ENCODE peak calls at places on chromosome 19, in seven cellular contexts. Q, C, O, R, N, U and F are unnamed samples.

GRCh38 chr19:6687117-6687516 is 17.2 kb upstream of the TNFSF14 start:
- DNase-seq in N (no peak), C (no peak), U (no peak), R (no peak), Q (no peak), O (no peak), F (no peak)

GRCh38 chr19:33133438-33134031 is 1.6 kb downstream of the WDR88 start:
- DNase-seq in C (peak), U (no peak), N (no peak), R (no peak), Q (no peak), O (peak), F (no peak)

GRCh38 chr19:18645035-18645511 is 8.2 kb downstream of the KLHL26 start:
- DNase-seq in C (no peak), Q (no peak), U (no peak), R (no peak), N (peak), O (no peak), F (no peak)

GRCh38 chr19:23318143-23318542 is 67.9 kb upstream of the ZNF724 start:
- DNase-seq in R (no peak), C (no peak), N (no peak), U (no peak), Q (no peak), O (no peak), F (no peak)

GRCh38 chr19:56111601-56112312 is 9.3 kb downstream of the ZNF787 start:
- DNase-seq in Q (peak), U (no peak), C (no peak), R (peak), N (no peak), O (no peak), F (no peak)

GRCh38 chr19:18478545-18479311 is 40.8 kb upstream of the ISYNA1 start:
- DNase-seq in N (peak), R (peak), Q (peak), O (peak), C (peak), U (peak), F (peak)

GRCh38 chr19:37845932-37846331 is 60.5 kb downstream of the WDR87 start:
- DNase-seq in C (no peak), O (no peak), U (no peak), N (peak), Q (no peak), R (no peak), F (peak)

GRCh38 chr19:55643733-55644116 is 276 bp downstream of the ZNF581 start:
- DNase-seq in O (no peak), U (no peak), C (no peak), N (no peak), R (no peak), Q (no peak), F (no peak)

GRCh38 chr19:34248941-34249340 is 5.4 kb upstream of the GARRE1 start:
- DNase-seq in O (no peak), N (no peak), Q (no peak), C (no peak), U (no peak), R (no peak), F (no peak)

GRCh38 chr19:6214881-6215541 is 64.8 kb downstream of the MLLT1 start:
- DNase-seq in C (no peak), Q (no peak), O (no peak), R (no peak), U (no peak), N (no peak), F (no peak)

GRCh38 chr19:48991823-48992570 is 1.1 kb downstream of the GYS1 start:
- DNase-seq in U (peak), C (peak), Q (no peak), R (peak), N (peak), O (no peak), F (no peak)

GRCh38 chr19:4534836-4535658 is at the start of gene PLIN5:
- DNase-seq in O (peak), N (peak), C (no peak), Q (no peak), R (peak), U (no peak), F (no peak)

GRCh38 chr19:28500982-28501633 is 711.8 kb downstream of the UQCRFS1 start:
- DNase-seq in C (no peak), N (no peak), U (no peak), R (no peak), O (no peak), Q (no peak), F (no peak)

GRCh38 chr19:38538793-38539528 is 78.8 kb downstream of the MAP4K1 start:
- DNase-seq in N (peak), O (no peak), U (no peak), R (no peak), Q (no peak), C (no peak), F (no peak)

GRCh38 chr19:871446-872265 is 12.2 kb downstream of the CFD start:
- DNase-seq in Q (no peak), O (no peak), N (peak), R (no peak), C (no peak), U (no peak), F (no peak)

GRCh38 chr19:49437231-49437630 is 4.1 kb downstream of the SLC17A7 start:
- DNase-seq in C (no peak), U (no peak), O (no peak), R (no peak), Q (no peak), N (no peak), F (no peak)

GRCh38 chr19:50358483-50359431 is 6.7 kb downstream of the NAPSA start:
- DNase-seq in O (no peak), N (peak), Q (no peak), U (no peak), C (peak), R (peak), F (no peak)

GRCh38 chr19:29714953-29715694 is at the start of gene C19orf12:
- DNase-seq in C (peak), R (peak), Q (no peak), O (no peak), N (peak), U (no peak), F (no peak)

GRCh38 chr19:11138659-11139526 is 16.7 kb downstream of the SPC24 start:
- DNase-seq in U (peak), N (peak), O (no peak), Q (peak), C (peak), R (peak), F (peak)

GRCh38 chr19:56076413-56076998 is 44.6 kb downstream of the ZNF787 start:
- DNase-seq in C (peak), R (peak), Q (no peak), O (peak), N (peak), U (peak), F (peak)

GRCh38 chr19:51531349-51532315 is at the start of gene SIGLEC6:
- DNase-seq in N (no peak), R (peak), U (no peak), Q (no peak), O (no peak), C (no peak), F (no peak)

GRCh38 chr19:2695288-2695866 is 7.1 kb downstream of the GNG7 start:
- DNase-seq in R (no peak), Q (no peak), U (no peak), N (no peak), C (no peak), O (no peak), F (no peak)

GRCh38 chr19:31296741-31297390 is 52.4 kb downstream of the TSHZ3 start:
- DNase-seq in Q (no peak), C (no peak), R (no peak), N (no peak), U (no peak), O (no peak), F (no peak)

GRCh38 chr19:50263176-50263575 is 59.8 kb downstream of the MYH14 start:
- DNase-seq in U (no peak), R (no peak), C (no peak), Q (no peak), N (no peak), O (no peak), F (no peak)

GRCh38 chr19:29384676-29385075 is 141.1 kb upstream of the VSTM2B start:
- DNase-seq in O (no peak), C (no peak), N (no peak), U (no peak), R (no peak), Q (peak), F (no peak)

GRCh38 chr19:40443131-40443929 is 805 bp downstream of the SERTAD3 start:
- DNase-seq in O (peak), U (peak), N (peak), Q (peak), R (peak), C (peak), F (peak)

GRCh38 chr19:48351341-48351752 is 12.4 kb downstream of the TMEM143 start:
- DNase-seq in O (no peak), Q (no peak), R (peak), N (peak), U (no peak), C (peak), F (no peak)

GRCh38 chr19:1333789-1334188 is 48.1 kb downstream of the EFNA2 start:
- DNase-seq in O (no peak), U (no peak), C (no peak), R (no peak), Q (no peak), N (peak), F (no peak)

GRCh38 chr19:37098570-37098969 is 20.3 kb downstream of the ZNF420 start:
- DNase-seq in U (no peak), O (no peak), C (no peak), N (no peak), R (no peak), Q (no peak), F (no peak)

GRCh38 chr19:661427-662196 is 1.4 kb downstream of the RNF126 start:
- DNase-seq in R (peak), N (no peak), U (no peak), O (no peak), C (no peak), Q (no peak), F (no peak)

GRCh38 chr19:29260477-29261317 is 47.7 kb upstream of the UQCRFS1 start:
- DNase-seq in N (no peak), C (peak), U (no peak), O (no peak), R (no peak), Q (no peak), F (no peak)

GRCh38 chr19:41977916-41978315 is 16.1 kb downstream of the ATP1A3 start:
- DNase-seq in N (no peak), U (no peak), Q (no peak), O (no peak), C (no peak), R (no peak), F (no peak)

GRCh38 chr19:49869484-49870308 is 2.3 kb upstream of the PNKP start:
- DNase-seq in Q (peak), O (peak), C (peak), U (peak), R (peak), N (peak), F (peak)

GRCh38 chr19:35015576-35016351 is 14.5 kb upstream of the SCN1B start:
- DNase-seq in N (peak), U (no peak), Q (no peak), O (no peak), R (no peak), C (peak), F (no peak)

DNA sequence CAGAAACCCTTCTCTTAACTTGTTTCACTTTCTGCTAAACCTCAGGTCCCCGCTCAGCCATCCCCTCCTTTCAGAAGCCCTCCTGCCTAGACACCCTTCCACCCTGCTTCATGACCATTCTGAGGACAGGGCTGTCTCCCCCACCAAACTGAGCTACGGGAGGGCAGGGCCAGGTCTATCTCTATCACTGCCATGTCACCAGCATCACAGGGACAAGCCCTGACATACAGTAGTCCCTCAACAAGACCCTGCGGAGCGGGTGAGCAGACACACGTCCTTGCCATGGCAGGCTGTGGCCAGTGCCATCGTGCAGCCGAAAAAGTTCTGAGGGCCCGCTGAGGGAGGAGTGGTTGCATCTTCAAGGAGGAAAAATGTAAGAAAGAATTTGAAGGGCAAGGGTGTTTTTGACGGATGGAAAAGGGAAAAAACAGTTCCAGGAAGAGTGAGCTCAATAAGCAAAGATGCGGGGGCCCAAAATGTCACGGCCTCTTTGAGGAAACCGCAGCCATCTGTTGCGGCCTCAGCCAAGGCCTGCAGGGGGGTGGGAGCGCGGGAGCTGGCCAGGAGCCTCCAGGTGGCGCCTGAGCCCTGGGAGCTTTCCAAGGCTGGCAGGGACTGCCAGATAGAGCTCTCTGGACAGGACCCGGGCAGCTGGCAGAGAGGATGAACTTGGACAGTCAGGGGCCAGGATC is 8.1 kb downstream of the PTGIR start:
- DNase-seq in C (peak), O (peak), U (no peak), Q (no peak), N (peak), R (peak), F (no peak)
- TF ChIP-seq CTCF in C (peak), O (peak), U (peak), Q (no peak), N (peak), R (peak), F (peak)

DNA sequence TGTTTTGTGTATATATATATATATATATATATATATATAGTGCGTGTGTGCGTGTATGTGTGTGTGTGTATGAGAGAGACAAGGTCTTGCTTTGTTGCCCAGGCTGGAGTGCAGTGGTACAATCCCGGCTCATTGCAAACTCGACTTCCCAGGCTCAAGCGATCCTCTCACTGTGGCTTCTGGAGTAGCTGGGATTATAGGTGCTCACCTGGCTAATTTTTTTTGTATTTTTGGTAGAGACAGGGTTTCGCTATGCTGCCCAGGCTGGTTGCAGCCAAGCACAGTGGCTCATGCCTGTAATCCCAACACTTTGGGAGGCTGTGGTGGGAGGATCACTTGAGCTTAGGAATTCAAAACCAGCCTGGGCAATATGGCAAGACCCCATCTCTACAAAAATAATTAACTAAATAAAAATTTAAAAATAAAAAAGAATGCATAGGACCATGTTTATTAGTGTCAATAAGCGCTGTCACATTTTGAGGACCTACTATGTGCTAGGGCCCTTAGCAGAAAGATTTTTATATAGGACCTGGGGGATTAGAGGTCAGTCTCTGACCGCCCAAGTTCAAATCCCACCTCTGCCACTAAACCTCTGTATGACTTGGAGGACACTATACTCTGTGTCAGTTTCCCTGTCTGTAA is 1.8 kb downstream of the PVR start:
- DNase-seq in O (no peak), N (no peak), U (no peak), C (no peak), Q (no peak), R (no peak), F (no peak)
- H3K4me3 ChIP-seq in O (peak), N (peak), U (no peak), C (peak), Q (no peak), R (no peak), F (peak)

GRCh38 chr19:13905634-13906524 is at the start of the genes BRME1 and CC2D1A:
- DNase-seq in N (peak), O (no peak), Q (peak), R (peak), U (peak), C (peak), F (no peak)

GRCh38 chr19:13906525-13906904 is 514 bp downstream of the CC2D1A start:
- DNase-seq in Q (no peak), R (peak), O (no peak), U (no peak), C (peak), N (no peak), F (no peak)

GRCh38 chr19:13899393-13899792 is 6.5 kb downstream of the BRME1 start:
- DNase-seq in O (no peak), R (peak), C (no peak), Q (no peak), N (no peak), U (no peak), F (no peak)

GRCh38 chr19:13899912-13900584 is 5.9 kb downstream of the BRME1 start:
- DNase-seq in N (peak), U (no peak), Q (no peak), C (peak), O (no peak), R (no peak), F (no peak)

DNA sequence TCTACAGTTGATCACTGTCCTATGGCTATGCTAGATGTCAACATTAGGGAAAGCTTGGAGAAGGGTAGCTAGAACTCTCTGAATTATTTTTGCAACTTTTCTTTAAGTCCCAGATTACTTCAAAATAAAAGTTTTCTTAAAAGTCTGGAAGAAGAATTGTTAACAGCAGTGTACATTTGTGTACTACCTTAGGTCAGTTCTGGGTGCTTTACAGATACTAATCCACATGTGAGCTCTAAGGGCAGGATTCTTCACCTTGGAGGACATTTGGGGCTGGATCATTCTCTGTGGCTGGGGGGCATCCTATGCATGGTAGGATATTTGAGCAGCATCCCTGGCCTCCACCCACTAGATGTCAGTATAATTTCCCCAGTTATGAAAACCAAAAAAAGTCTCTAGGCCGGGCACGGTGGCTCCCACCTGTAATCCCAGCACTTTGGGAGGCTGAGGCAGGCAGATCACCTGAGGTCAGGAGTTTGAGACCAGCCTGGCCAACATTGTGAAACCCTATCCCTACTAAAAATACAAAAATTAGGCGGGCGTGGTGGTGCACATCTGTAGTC is 2.8 kb downstream of the BRME1 start:
- DNase-seq in N (no peak), O (no peak), C (no peak), R (no peak), U (no peak), Q (no peak), F (no peak)
- TF ChIP-seq CTCF in N (peak), O (peak), C (peak), R (no peak), U (peak), Q (no peak), F (peak)

GRCh38 chr19:13782537-13782936 is 8.3 kb downstream of the C19orf53 start:
- DNase-seq in R (no peak), O (no peak), N (peak), C (no peak), Q (no peak), U (no peak), F (no peak)
- H3K4me3 ChIP-seq in R (no peak), O (no peak), N (no peak), C (no peak), Q (no peak), U (no peak), F (no peak)

GRCh38 chr19:47225746-47226425 is 5.1 kb downstream of the BBC3 start:
- DNase-seq in O (no peak), Q (peak), U (no peak), C (peak), R (peak), N (peak), F (no peak)
- TF ChIP-seq CTCF in O (no peak), Q (no peak), U (no peak), C (peak), R (peak), N (no peak), F (peak)

GRCh38 chr19:21580101-21580500 is 74.7 kb downstream of the ZNF429 start:
- DNase-seq in R (no peak), N (no peak), Q (no peak), C (no peak), U (no peak), O (no peak), F (no peak)
- H3K4me3 ChIP-seq in R (no peak), N (no peak), Q (no peak), C (no peak), U (no peak), O (no peak), F (no peak)

DNA sequence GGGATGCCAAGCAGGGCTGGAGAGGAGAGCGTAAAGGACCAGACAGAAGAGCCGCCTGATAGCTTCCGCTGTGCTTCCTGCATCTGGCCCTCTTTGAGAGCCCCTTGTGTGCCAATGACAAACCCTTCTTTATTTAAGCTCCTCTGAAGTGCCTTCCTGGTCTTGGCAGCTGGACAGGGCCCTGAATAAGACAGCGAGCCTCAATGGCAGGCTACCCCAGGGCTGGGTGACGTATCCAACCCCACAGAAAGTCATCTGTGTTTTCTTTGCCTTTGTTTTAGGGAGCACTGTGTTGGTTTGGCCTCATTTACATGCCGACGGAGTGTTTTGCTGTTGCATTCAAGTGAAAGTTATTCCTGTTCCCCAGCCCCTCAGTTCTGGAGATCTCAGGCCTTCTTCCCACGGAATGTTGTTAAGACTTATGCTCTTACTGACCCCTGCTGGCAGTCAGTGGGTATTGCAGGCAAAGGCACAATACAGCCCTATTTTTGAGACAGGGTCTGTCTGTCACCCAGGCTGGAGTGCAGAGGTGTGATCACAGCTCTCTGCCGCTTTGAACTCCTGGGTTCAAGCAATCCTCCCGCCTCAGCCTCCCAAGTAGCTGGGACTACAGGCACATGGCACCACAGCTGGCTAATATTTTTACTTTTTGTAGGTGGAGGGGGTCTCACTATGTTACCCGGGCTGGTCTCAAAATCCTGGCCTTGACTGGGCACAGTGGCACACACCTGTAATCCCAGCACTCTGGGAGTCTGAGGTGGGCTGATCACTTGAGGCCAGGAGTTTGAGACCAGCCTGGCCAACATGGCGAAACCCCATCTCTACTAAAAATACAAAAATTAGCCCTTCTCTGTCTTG is 16.8 kb downstream of the CCL25 start:
- DNase-seq in O (peak), R (no peak), C (no peak), N (no peak), Q (no peak), U (no peak), F (no peak)
- TF ChIP-seq CTCF in O (peak), R (peak), C (peak), N (peak), Q (peak), U (peak), F (no peak)